ENCODE peak calls at places on chromosome 21, in nine cellular contexts. One of them, this sample, is unnamed.

GRCh38 chr21:42471206-42471605 is 24.8 kb downstream of the RSPH1 start:
- DNase-seq in stimulated activated CD4-positive, alpha-beta T cell treated with anti-CD3 and anti-CD28 coated beads, Interleukin-1b, Interleukin-23, amount 100 ng/mL, for 24 hours: no peak
- DNase-seq in M059J: no peak
- DNase-seq in GM04503: no peak
- DNase-seq in cardiac muscle cell: no peak
- DNase-seq in SK-N-SH: no peak
- DNase-seq in heart left ventricle: no peak
- DNase-seq in NCI-H1092: no peak
- DNase-seq in Ammon's horn: no peak
- DNase-seq in this sample: peak

GRCh38 chr21:9008636-9009035 is 1512.7 kb upstream of the TPTE start:
- DNase-seq in GM04503: no peak
- DNase-seq in NCI-H1092: no peak
- DNase-seq in cardiac muscle cell: no peak
- DNase-seq in SK-N-SH: no peak
- DNase-seq in Ammon's horn: no peak
- DNase-seq in stimulated activated CD4-positive, alpha-beta T cell treated with anti-CD3 and anti-CD28 coated beads, Interleukin-1b, Interleukin-23, amount 100 ng/mL, for 24 hours: no peak
- DNase-seq in M059J: no peak
- DNase-seq in heart left ventricle: no peak
- DNase-seq in this sample: no peak

GRCh38 chr21:14991957-14992356 is 72.8 kb downstream of the NRIP1 start:
- DNase-seq in M059J: peak
- DNase-seq in Ammon's horn: no peak
- DNase-seq in SK-N-SH: no peak
- DNase-seq in heart left ventricle: no peak
- DNase-seq in GM04503: no peak
- DNase-seq in cardiac muscle cell: peak
- DNase-seq in NCI-H1092: no peak
- DNase-seq in stimulated activated CD4-positive, alpha-beta T cell treated with anti-CD3 and anti-CD28 coated beads, Interleukin-1b, Interleukin-23, amount 100 ng/mL, for 24 hours: no peak
- DNase-seq in this sample: no peak

GRCh38 chr21:41321908-41322495 is 5.4 kb downstream of the FAM3B start:
- DNase-seq in Ammon's horn: no peak
- DNase-seq in SK-N-SH: no peak
- DNase-seq in stimulated activated CD4-positive, alpha-beta T cell treated with anti-CD3 and anti-CD28 coated beads, Interleukin-1b, Interleukin-23, amount 100 ng/mL, for 24 hours: no peak
- DNase-seq in cardiac muscle cell: no peak
- DNase-seq in GM04503: no peak
- DNase-seq in heart left ventricle: no peak
- DNase-seq in NCI-H1092: no peak
- DNase-seq in M059J: no peak
- DNase-seq in this sample: no peak

GRCh38 chr21:32392880-32393676 is at the start of gene URB1:
- DNase-seq in M059J: peak
- DNase-seq in GM04503: no peak
- DNase-seq in cardiac muscle cell: peak
- DNase-seq in Ammon's horn: peak
- DNase-seq in stimulated activated CD4-positive, alpha-beta T cell treated with anti-CD3 and anti-CD28 coated beads, Interleukin-1b, Interleukin-23, amount 100 ng/mL, for 24 hours: peak
- DNase-seq in heart left ventricle: peak
- DNase-seq in SK-N-SH: peak
- DNase-seq in NCI-H1092: peak
- DNase-seq in this sample: peak

GRCh38 chr21:38917045-38917774 is 111.5 kb downstream of the ETS2 start:
- DNase-seq in cardiac muscle cell: no peak
- DNase-seq in GM04503: no peak
- DNase-seq in M059J: no peak
- DNase-seq in heart left ventricle: no peak
- DNase-seq in stimulated activated CD4-positive, alpha-beta T cell treated with anti-CD3 and anti-CD28 coated beads, Interleukin-1b, Interleukin-23, amount 100 ng/mL, for 24 hours: no peak
- DNase-seq in SK-N-SH: no peak
- DNase-seq in Ammon's horn: no peak
- DNase-seq in NCI-H1092: peak
- DNase-seq in this sample: peak

GRCh38 chr21:44065428-44065827 is 41.8 kb upstream of the PWP2 start:
- DNase-seq in Ammon's horn: no peak
- DNase-seq in heart left ventricle: no peak
- DNase-seq in cardiac muscle cell: peak
- DNase-seq in stimulated activated CD4-positive, alpha-beta T cell treated with anti-CD3 and anti-CD28 coated beads, Interleukin-1b, Interleukin-23, amount 100 ng/mL, for 24 hours: peak
- DNase-seq in M059J: no peak
- DNase-seq in GM04503: no peak
- DNase-seq in SK-N-SH: no peak
- DNase-seq in NCI-H1092: no peak
- DNase-seq in this sample: no peak

GRCh38 chr21:44529011-44529421 is 11.0 kb downstream of the KRTAP10-1 start:
- DNase-seq in SK-N-SH: no peak
- DNase-seq in GM04503: no peak
- DNase-seq in heart left ventricle: peak
- DNase-seq in stimulated activated CD4-positive, alpha-beta T cell treated with anti-CD3 and anti-CD28 coated beads, Interleukin-1b, Interleukin-23, amount 100 ng/mL, for 24 hours: no peak
- DNase-seq in cardiac muscle cell: no peak
- DNase-seq in Ammon's horn: no peak
- DNase-seq in NCI-H1092: no peak
- DNase-seq in M059J: no peak
- DNase-seq in this sample: peak

GRCh38 chr21:26842976-26843911 is 2.0 kb downstream of the ADAMTS1 start:
- DNase-seq in cardiac muscle cell: peak
- DNase-seq in M059J: peak
- DNase-seq in heart left ventricle: peak
- DNase-seq in SK-N-SH: peak
- DNase-seq in GM04503: peak
- DNase-seq in stimulated activated CD4-positive, alpha-beta T cell treated with anti-CD3 and anti-CD28 coated beads, Interleukin-1b, Interleukin-23, amount 100 ng/mL, for 24 hours: no peak
- DNase-seq in Ammon's horn: peak
- DNase-seq in NCI-H1092: no peak
- DNase-seq in this sample: peak

GRCh38 chr21:44771896-44772525 is 29.6 kb downstream of the UBE2G2 start:
- DNase-seq in heart left ventricle: no peak
- DNase-seq in SK-N-SH: no peak
- DNase-seq in stimulated activated CD4-positive, alpha-beta T cell treated with anti-CD3 and anti-CD28 coated beads, Interleukin-1b, Interleukin-23, amount 100 ng/mL, for 24 hours: no peak
- DNase-seq in cardiac muscle cell: no peak
- DNase-seq in Ammon's horn: no peak
- DNase-seq in GM04503: no peak
- DNase-seq in NCI-H1092: no peak
- DNase-seq in M059J: no peak
- DNase-seq in this sample: no peak

GRCh38 chr21:29018540-29018939 is 609 bp downstream of the RWDD2B start:
- DNase-seq in stimulated activated CD4-positive, alpha-beta T cell treated with anti-CD3 and anti-CD28 coated beads, Interleukin-1b, Interleukin-23, amount 100 ng/mL, for 24 hours: no peak
- DNase-seq in GM04503: no peak
- DNase-seq in heart left ventricle: no peak
- DNase-seq in Ammon's horn: no peak
- DNase-seq in cardiac muscle cell: peak
- DNase-seq in NCI-H1092: no peak
- DNase-seq in M059J: peak
- DNase-seq in SK-N-SH: peak
- DNase-seq in this sample: no peak

GRCh38 chr21:41642399-41642798 is 124.5 kb downstream of the RIPK4 start:
- DNase-seq in M059J: peak
- DNase-seq in cardiac muscle cell: peak
- DNase-seq in NCI-H1092: no peak
- DNase-seq in SK-N-SH: no peak
- DNase-seq in stimulated activated CD4-positive, alpha-beta T cell treated with anti-CD3 and anti-CD28 coated beads, Interleukin-1b, Interleukin-23, amount 100 ng/mL, for 24 hours: no peak
- DNase-seq in Ammon's horn: no peak
- DNase-seq in heart left ventricle: no peak
- DNase-seq in GM04503: no peak
- DNase-seq in this sample: no peak

This sample was measured in right lobe of liver.